ENCODE peak calls at places on chromosomes 12 and 14, in five cellular contexts. D is GM23338, T is thoracic aorta, O is A549, J is adrenal gland. E is an unnamed sample.
A peak's percentile ranks its signal among the peaks of the same experiment; 100 is the strongest.

GRCh38 chr12:52884526-52885293 is 20.2 kb downstream of the KRT8 start:
- DNase-seq in D (peak; percentile 84), T (no peak), O (peak; percentile 82), J (peak; percentile 82), E (no peak)

GRCh38 chr12:102816816-102817434 is 100.1 kb downstream of the PAH start:
- DNase-seq in D (peak; percentile 67), T (no peak), O (peak; percentile 15), J (no peak), E (peak; percentile 14)

GRCh38 chr14:37617864-37618365 is 22.5 kb downstream of the TTC6 start:
- DNase-seq in D (no peak), T (no peak), O (no peak), J (no peak), E (no peak)

GRCh38 chr12:53096089-53096741 is 1.3 kb upstream of the IGFBP6 start:
- DNase-seq in D (peak; percentile 58), T (no peak), O (no peak), J (peak; percentile 42), E (no peak)

GRCh38 chr12:50070314-50071060 is 13.1 kb downstream of the ASIC1 start:
- DNase-seq in D (peak; percentile 89), T (no peak), O (peak; percentile 71), J (peak; percentile 82), E (peak; percentile 69)

GRCh38 chr14:91911474-91912032 is 35.9 kb downstream of the FBLN5 start:
- DNase-seq in D (peak; percentile 88), T (no peak), O (peak; percentile 56), J (peak; percentile 35), E (no peak)

GRCh38 chr12:132648616-132649225 is 30.1 kb downstream of the P2RX2 start:
- DNase-seq in D (no peak), T (no peak), O (no peak), J (no peak), E (no peak)

GRCh38 chr14:72924332-72924731 is 1.9 kb upstream of the DCAF4 start:
- DNase-seq in D (no peak), T (no peak), O (no peak), J (peak; percentile 46), E (no peak)

GRCh38 chr12:15131462-15131861 is 89.8 kb downstream of the RERG start:
- DNase-seq in D (no peak), T (no peak), O (peak; percentile 11), J (peak; percentile 43), E (peak; percentile 64)

GRCh38 chr14:84129028-84129427 is 1400.9 kb upstream of the FLRT2 start:
- DNase-seq in D (no peak), T (no peak), O (no peak), J (no peak), E (no peak)

GRCh38 chr14:77027538-77028383 is 747 bp downstream of the IRF2BPL start:
- DNase-seq in D (peak; percentile 58), T (no peak), O (peak; percentile 65), J (peak; percentile 79), E (no peak)

GRCh38 chr12:121388421-121388981 is 11.4 kb upstream of the RNF34 start:
- DNase-seq in D (no peak), T (no peak), O (no peak), J (no peak), E (peak; percentile 46)

GRCh38 chr12:116011217-116011616 is 266.3 kb downstream of the MED13L start:
- DNase-seq in D (no peak), T (no peak), O (no peak), J (no peak), E (no peak)

GRCh38 chr12:116012757-116013156 is 264.7 kb downstream of the MED13L start:
- DNase-seq in D (no peak), T (no peak), O (no peak), J (no peak), E (no peak)

GRCh38 chr12:116019415-116019814 is 258.1 kb downstream of the MED13L start:
- DNase-seq in D (no peak), T (no peak), O (no peak), J (no peak), E (no peak)

GRCh38 chr12:116018282-116018681 is 259.2 kb downstream of the MED13L start:
- DNase-seq in D (no peak), T (no peak), O (no peak), J (no peak), E (no peak)

GRCh38 chr12:116015525-116015924 is 262.0 kb downstream of the MED13L start:
- DNase-seq in D (peak; percentile 54), T (no peak), O (peak; percentile 23), J (peak; percentile 45), E (peak; percentile 20)
- TF ChIP-seq CTCF in D (peak; percentile 55), T (peak; percentile 37), O (peak; percentile 79), J (peak; percentile 62), E (peak; percentile 39)

DNA sequence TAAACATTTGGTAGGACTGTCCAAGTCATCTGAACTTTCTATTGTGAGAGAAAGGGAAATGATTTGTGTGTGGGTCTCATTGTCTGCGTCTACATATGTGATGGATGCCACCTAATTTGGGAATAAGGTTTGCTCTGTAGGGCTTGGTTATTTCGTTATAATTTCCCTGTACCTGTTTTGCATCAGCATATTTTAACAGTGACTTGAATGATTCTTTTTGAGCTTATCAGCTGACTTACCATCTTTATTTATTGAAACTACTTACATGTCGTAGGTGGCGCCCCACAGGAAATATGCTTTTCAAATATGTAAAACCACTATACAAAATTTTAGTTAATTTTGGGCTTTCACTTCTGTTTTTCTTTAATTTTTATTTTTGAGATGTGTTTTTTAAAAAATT is 56.5 kb upstream of the BCAT1 start:
- DNase-seq in D (no peak), T (no peak), O (no peak), J (no peak), E (no peak)
- H3K4me3 ChIP-seq in D (no peak overlapping the region), T (no peak overlapping the region), O (no peak overlapping the region), J (no peak overlapping the region), E (no peak overlapping the region)

GRCh38 chr14:93231129-93231979 is 24.3 kb downstream of the UBR7 start:
- DNase-seq in D (no peak), T (no peak), O (peak; percentile 78), J (peak; percentile 26), E (no peak)
- TF ChIP-seq CTCF in D (no peak), T (no peak), O (no peak), J (no peak), E (no peak)

GRCh38 chr12:13255792-13256704 is 59.5 kb downstream of the EMP1 start:
- DNase-seq in D (peak; percentile 95), T (peak; percentile 67), O (peak; percentile 95), J (peak; percentile 94), E (peak; percentile 88)
- H3K4me3 ChIP-seq in D (peak overlapping the region; percentile 12), T (peak overlapping the region; percentile 63), O (peak overlapping the region; percentile 40), J (peak overlapping the region; percentile 22), E (peak overlapping the region; percentile 27)

GRCh38 chr12:47818382-47818700 is 1.4 kb downstream of the HDAC7 start:
- DNase-seq in D (peak; percentile 23), T (no peak), O (no peak), J (no peak), E (no peak)

GRCh38 chr12:47818007-47818376 is 1.7 kb downstream of the HDAC7 start:
- DNase-seq in D (no peak), T (no peak), O (no peak), J (no peak), E (no peak)

GRCh38 chr12:47819544-47819901 is 180 bp downstream of the HDAC7 start:
- DNase-seq in D (no peak), T (no peak), O (no peak), J (no peak), E (no peak)

GRCh38 chr12:47819902-47820630 is at the start of gene HDAC7:
- DNase-seq in D (peak; percentile 89), T (peak; percentile 68), O (peak; percentile 90), J (peak; percentile 95), E (no peak)

DNA sequence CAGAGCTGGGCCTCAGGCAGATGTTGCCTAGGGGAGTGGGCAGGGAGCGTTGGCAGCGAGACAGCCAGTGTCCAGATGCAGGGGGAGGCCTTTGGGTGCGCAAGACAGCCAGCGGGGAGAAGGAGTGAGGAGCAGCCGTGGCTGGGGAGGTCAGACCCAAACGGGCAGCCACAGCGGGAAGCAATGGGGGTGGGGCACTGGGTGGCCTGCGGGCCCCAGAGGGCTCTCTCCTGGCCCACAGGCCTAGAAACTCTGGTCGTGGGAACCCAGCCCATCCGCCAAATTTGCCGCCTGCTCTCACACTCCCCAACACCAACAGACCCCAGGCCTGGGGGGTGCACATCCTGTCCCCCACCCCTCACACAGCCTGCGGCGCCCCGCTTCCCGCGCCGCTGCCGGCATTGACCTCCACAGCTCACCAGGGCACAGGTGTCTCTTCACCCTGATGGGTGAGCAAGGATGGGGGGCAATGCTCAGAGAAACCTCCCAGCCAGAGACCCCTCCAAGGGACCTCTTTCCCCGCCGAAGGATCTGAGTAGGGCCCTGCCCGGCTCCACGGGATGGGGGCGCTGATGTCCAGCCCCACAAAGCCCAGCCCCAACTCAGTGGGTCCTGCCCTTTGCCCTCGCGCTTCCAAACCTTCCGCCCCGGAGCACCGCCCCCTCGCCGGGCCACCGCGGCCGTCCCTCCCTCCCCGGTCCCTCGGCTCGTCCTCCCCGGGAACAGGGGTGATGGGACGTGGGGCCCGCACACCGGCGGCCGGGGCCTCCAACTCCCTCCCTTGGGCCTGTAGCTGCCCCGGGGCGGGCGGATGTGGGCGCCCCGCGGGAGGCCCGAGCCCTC is 781 bp downstream of the HDAC7 start:
- DNase-seq in D (peak; percentile 81), T (no peak), O (peak; percentile 51), J (peak; percentile 66), E (no peak)
- TF ChIP-seq CTCF in D (peak; percentile 38), T (no peak), O (peak; percentile 46), J (no peak), E (peak; percentile 30)

E was measured in HFF-Myc.